ENCODE peak calls at places on chromosomes 12 and 14, in five cellular contexts. F, K, I, O and R are unnamed samples.
A peak's percentile ranks its signal among the peaks of the same experiment; 100 is the strongest.

GRCh38 chr14:22977684-22978486 is 4.5 kb downstream of the AJUBA start:
- DNase-seq in F (peak; percentile 52), O (no peak), K (peak; percentile 57), I (peak; percentile 86), R (no peak)

GRCh38 chr12:90611891-90612290 is 343.1 kb downstream of the CCER1 start:
- DNase-seq in F (no peak), I (no peak), O (no peak), K (no peak), R (no peak)

GRCh38 chr12:98644433-98644711 is 216 bp downstream of the IKBIP start:
- DNase-seq in F (peak; percentile 42), I (no peak), K (no peak), O (no peak), R (peak; percentile 24)

GRCh38 chr14:46574236-46574970 is 77.2 kb downstream of the RPL10L start:
- DNase-seq in F (no peak), O (no peak), I (no peak), K (no peak), R (no peak)

GRCh38 chr14:95547626-95548327 is 12.9 kb downstream of the GLRX5 start:
- DNase-seq in K (no peak), I (peak; percentile 92), F (no peak), O (no peak), R (no peak)

GRCh38 chr12:3311027-3311402 is 180.0 kb upstream of the PRMT8 start:
- DNase-seq in O (no peak), K (no peak), F (no peak), I (no peak), R (no peak)

GRCh38 chr12:28024231-28024995 is 51.9 kb upstream of the PTHLH start:
- DNase-seq in I (peak; percentile 21), O (no peak), K (peak; percentile 85), F (no peak), R (no peak)

GRCh38 chr14:47929334-47929733 is 253.9 kb upstream of the MDGA2 start:
- DNase-seq in F (no peak), I (no peak), O (no peak), K (no peak), R (no peak)

GRCh38 chr12:70664463-70664862 is 27.2 kb upstream of the PTPRB start:
- DNase-seq in K (no peak), O (no peak), I (no peak), F (no peak), R (no peak)

GRCh38 chr12:53985900-53986685 is 1.1 kb downstream of the HOXC10 start:
- DNase-seq in F (no peak), K (no peak), I (no peak), O (peak; percentile 69), R (no peak)

GRCh38 chr12:53986686-53987180 is 1.8 kb downstream of the HOXC10 start:
- DNase-seq in O (no peak), K (no peak), I (no peak), F (no peak), R (no peak)

GRCh38 chr12:53983580-53984572 is 1.1 kb upstream of the HOXC10 start:
- DNase-seq in I (no peak), O (no peak), F (no peak), K (no peak), R (no peak)

GRCh38 chr12:53985358-53985899 is 483 bp downstream of the HOXC10 start:
- DNase-seq in O (peak; percentile 58), F (no peak), K (no peak), I (no peak), R (no peak)

GRCh38 chr12:53984901-53985357 is at the start of gene HOXC10:
- DNase-seq in O (peak; percentile 97), K (peak; percentile 89), I (peak; percentile 5), F (peak; percentile 95), R (peak; percentile 98)
- TF ChIP-seq CTCF in O (peak; percentile 64), K (peak; percentile 92), I (peak; percentile 49), F (peak; percentile 73), R (peak; percentile 77)

GRCh38 chr12:49298160-49298559 is 3.2 kb downstream of the PRPH start:
- DNase-seq in K (no peak), I (no peak), F (no peak), O (no peak), R (no peak)
- TF ChIP-seq CTCF in K (no peak), I (peak; percentile 34), F (no peak), O (no peak), R (no peak)

DNA sequence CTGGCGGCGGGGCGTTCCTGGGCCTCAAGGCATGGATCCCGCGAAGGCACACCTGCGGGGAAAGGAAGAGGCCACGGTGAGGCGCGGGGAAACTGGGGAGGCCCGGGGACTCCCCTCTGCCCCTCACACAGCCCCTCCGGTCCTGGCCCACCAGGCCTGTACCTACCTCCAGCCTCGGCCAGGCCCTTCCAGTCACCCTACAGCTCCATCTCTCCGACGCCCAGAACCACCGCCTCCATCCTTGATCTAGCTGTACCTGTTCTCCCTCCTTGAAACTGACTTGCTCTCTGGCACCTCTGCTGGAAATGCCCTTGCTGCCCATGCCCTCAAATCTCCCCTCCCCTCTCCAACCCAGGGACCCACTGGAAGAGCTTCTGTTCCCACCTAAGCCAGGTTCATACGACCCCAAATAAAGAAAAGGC is 1.7 kb downstream of the ANKRD9 start:
- DNase-seq in O (peak; percentile 40), F (no peak), I (no peak), K (no peak), R (no peak)
- TF ChIP-seq CTCF in O (no peak), F (no peak), I (peak; percentile 18), K (no peak), R (no peak)

GRCh38 chr14:78790262-78790661 is 620.1 kb downstream of the NRXN3 start:
- DNase-seq in O (no peak), K (no peak), F (no peak), I (no peak), R (no peak)
- TF ChIP-seq CTCF in O (no peak), K (no peak), F (no peak), I (no peak), R (no peak)